ENCODE peak calls at places on chromosomes 5 and 9, in four cellular contexts. One of them, this sample, is unnamed.

GRCh38 chr5:139385061-139385889 is 2.2 kb upstream of the SLC23A1 start:
- DNase-seq in GM10248: no peak
- DNase-seq in A549: no peak
- DNase-seq in smooth muscle cell of the brain vasculature: no peak
- DNase-seq in this sample: no peak

GRCh38 chr9:114558027-114558675 is 29.4 kb upstream of the ATP6V1G1 start:
- DNase-seq in smooth muscle cell of the brain vasculature: no peak
- DNase-seq in GM10248: no peak
- DNase-seq in A549: no peak
- DNase-seq in this sample: no peak

GRCh38 chr5:66882592-66883227 is 286.5 kb downstream of the MAST4 start:
- DNase-seq in A549: peak
- DNase-seq in GM10248: no peak
- DNase-seq in smooth muscle cell of the brain vasculature: peak
- DNase-seq in this sample: no peak

GRCh38 chr5:140967226-140967893 is 1.1 kb downstream of the PCDHAC2 start:
- DNase-seq in smooth muscle cell of the brain vasculature: no peak
- DNase-seq in A549: no peak
- DNase-seq in GM10248: no peak
- DNase-seq in this sample: no peak

GRCh38 chr5:98772415-98773213 is 849 bp upstream of the RGMB start:
- DNase-seq in A549: peak
- DNase-seq in smooth muscle cell of the brain vasculature: no peak
- DNase-seq in GM10248: peak
- DNase-seq in this sample: no peak

GRCh38 chr9:36893148-36893547 is 140.9 kb downstream of the PAX5 start:
- DNase-seq in A549: no peak
- DNase-seq in GM10248: no peak
- DNase-seq in smooth muscle cell of the brain vasculature: no peak
- DNase-seq in this sample: no peak

GRCh38 chr5:168978015-168978414 is 322.9 kb downstream of the SLIT3 start:
- DNase-seq in GM10248: no peak
- DNase-seq in A549: no peak
- DNase-seq in smooth muscle cell of the brain vasculature: no peak
- DNase-seq in this sample: no peak

GRCh38 chr5:66820630-66821207 is 224.5 kb downstream of the MAST4 start:
- DNase-seq in GM10248: no peak
- DNase-seq in A549: no peak
- DNase-seq in smooth muscle cell of the brain vasculature: no peak
- DNase-seq in this sample: no peak

GRCh38 chr5:142281966-142282365 is 42.9 kb downstream of the SPRY4 start:
- DNase-seq in GM10248: no peak
- DNase-seq in smooth muscle cell of the brain vasculature: no peak
- DNase-seq in A549: no peak
- DNase-seq in this sample: no peak

GRCh38 chr5:56574778-56575177 is 240.6 kb upstream of the MAP3K1 start:
- DNase-seq in A549: no peak
- DNase-seq in GM10248: no peak
- DNase-seq in smooth muscle cell of the brain vasculature: no peak
- DNase-seq in this sample: no peak

GRCh38 chr5:91339053-91339710 is 43.9 kb downstream of the ARRDC3 start:
- DNase-seq in GM10248: no peak
- DNase-seq in smooth muscle cell of the brain vasculature: no peak
- DNase-seq in A549: no peak
- DNase-seq in this sample: no peak

GRCh38 chr9:138102246-138103051 is 224.9 kb downstream of the CACNA1B start:
- DNase-seq in A549: no peak
- DNase-seq in GM10248: no peak
- DNase-seq in smooth muscle cell of the brain vasculature: no peak
- DNase-seq in this sample: no peak

GRCh38 chr5:180910735-180911134 is 11.8 kb downstream of the BTNL8 start:
- DNase-seq in GM10248: no peak
- DNase-seq in smooth muscle cell of the brain vasculature: no peak
- DNase-seq in A549: no peak
- DNase-seq in this sample: no peak

GRCh38 chr5:1167728-1168709 is 33.4 kb upstream of the SLC6A19 start:
- DNase-seq in A549: peak
- DNase-seq in GM10248: peak
- DNase-seq in smooth muscle cell of the brain vasculature: peak
- DNase-seq in this sample: no peak

GRCh38 chr5:647311-647710 is 35.2 kb downstream of the CEP72 start:
- DNase-seq in GM10248: no peak
- DNase-seq in A549: no peak
- DNase-seq in smooth muscle cell of the brain vasculature: no peak
- DNase-seq in this sample: no peak

GRCh38 chr9:32294051-32294600 is 90.3 kb upstream of the ACO1 start:
- DNase-seq in A549: no peak
- DNase-seq in smooth muscle cell of the brain vasculature: no peak
- DNase-seq in GM10248: no peak
- DNase-seq in this sample: no peak

GRCh38 chr9:131839281-131840084 is 99.6 kb upstream of the RAPGEF1 start:
- DNase-seq in A549: no peak
- DNase-seq in smooth muscle cell of the brain vasculature: peak
- DNase-seq in GM10248: no peak
- DNase-seq in this sample: no peak

GRCh38 chr9:129834489-129835127 is 467 bp downstream of the C9orf78 start:
- DNase-seq in GM10248: no peak
- DNase-seq in A549: peak
- DNase-seq in smooth muscle cell of the brain vasculature: no peak
- DNase-seq in this sample: no peak

GRCh38 chr5:40906351-40906751 is 2.9 kb upstream of the C7 start:
- DNase-seq in A549: no peak
- DNase-seq in smooth muscle cell of the brain vasculature: no peak
- DNase-seq in GM10248: no peak
- DNase-seq in this sample: no peak

GRCh38 chr5:83368835-83369234 is 102.7 kb upstream of the VCAN start:
- DNase-seq in smooth muscle cell of the brain vasculature: no peak
- DNase-seq in A549: no peak
- DNase-seq in GM10248: no peak
- DNase-seq in this sample: no peak

GRCh38 chr9:124558777-124559470 is 51.7 kb upstream of the NR5A1 start:
- DNase-seq in GM10248: no peak
- DNase-seq in A549: no peak
- DNase-seq in smooth muscle cell of the brain vasculature: no peak
- DNase-seq in this sample: no peak

GRCh38 chr5:120062515-120062917 is 401.6 kb upstream of the PRR16 start:
- DNase-seq in GM10248: no peak
- DNase-seq in A549: no peak
- DNase-seq in smooth muscle cell of the brain vasculature: no peak
- DNase-seq in this sample: no peak

GRCh38 chr9:85895685-85896084 is 45.3 kb upstream of the NAA35 start:
- DNase-seq in A549: no peak
- DNase-seq in GM10248: no peak
- DNase-seq in smooth muscle cell of the brain vasculature: no peak
- DNase-seq in this sample: no peak

GRCh38 chr5:34895641-34896419 is 19.5 kb downstream of the RAD1 start:
- DNase-seq in GM10248: no peak
- DNase-seq in A549: no peak
- DNase-seq in smooth muscle cell of the brain vasculature: no peak
- DNase-seq in this sample: no peak